ENCODE peak calls at places on chromosomes 6 and 20, in four cellular contexts. X, C, M and V are unnamed samples.
A peak's percentile ranks its signal among the peaks of the same experiment; 100 is the strongest.

GRCh38 chr6:108133594-108134179 is 32.1 kb upstream of the NR2E1 start:
- DNase-seq in M (peak; percentile 84), X (peak; percentile 86), C (no peak), V (no peak)

GRCh38 chr6:20932284-20932683 is 398.0 kb downstream of the CDKAL1 start:
- DNase-seq in C (no peak), M (no peak), X (no peak), V (no peak)

GRCh38 chr6:29641430-29642213 is 8.6 kb upstream of the GABBR1 start:
- DNase-seq in X (no peak), M (no peak), C (no peak), V (no peak)

GRCh38 chr20:57680934-57681914 is 28.6 kb downstream of the PMEPA1 start:
- DNase-seq in X (no peak), C (peak; percentile 29), M (no peak), V (peak; percentile 70)

GRCh38 chr6:132270745-132271414 is 130.4 kb downstream of the MOXD1 start:
- DNase-seq in X (no peak), M (peak; percentile 65), C (no peak), V (no peak)

GRCh38 chr6:90719321-90720195 is 132.7 kb upstream of the MAP3K7 start:
- DNase-seq in M (no peak), X (no peak), C (no peak), V (no peak)

GRCh38 chr6:164870175-164870574 is 439.2 kb downstream of the C6orf118 start:
- DNase-seq in M (no peak), C (no peak), X (no peak), V (no peak)

GRCh38 chr20:7499201-7499600 is 441.1 kb downstream of the HAO1 start:
- DNase-seq in X (no peak), M (no peak), C (no peak), V (no peak)

GRCh38 chr6:49939993-49940498 is 23.9 kb downstream of the DEFB114 start:
- DNase-seq in X (no peak), C (no peak), M (no peak), V (no peak)

GRCh38 chr20:35541118-35541782 is 628 bp upstream of the ERGIC3 start:
- DNase-seq in X (no peak), M (no peak), C (no peak), V (no peak)

GRCh38 chr6:8434727-8435092 is 635 bp downstream of the SLC35B3 start:
- DNase-seq in X (no peak), C (no peak), M (no peak), V (no peak)

GRCh38 chr6:128479991-128480390 is 40.4 kb downstream of the PTPRK start:
- DNase-seq in X (no peak), C (no peak), M (no peak), V (no peak)

GRCh38 chr6:41392249-41392648 is 56.8 kb downstream of the NCR2 start:
- DNase-seq in C (no peak), X (no peak), M (no peak), V (no peak)

GRCh38 chr20:24998631-24999445 is 6.3 kb upstream of the APMAP start:
- DNase-seq in C (no peak), X (no peak), M (no peak), V (no peak)

GRCh38 chr6:25504661-25505060 is 147.4 kb upstream of the SCGN start:
- DNase-seq in X (no peak), M (no peak), C (no peak), V (no peak)